ENCODE peak calls at places on chromosomes 4 and X, in five cellular contexts. Z, M, N, X and B are unnamed samples.

GRCh38 chr4:61254406-61254805 is 54.3 kb downstream of the ADGRL3 start:
- DNase-seq in Z (no peak), M (no peak), N (no peak), X (no peak), B (no peak)

GRCh38 chr4:96916731-96917130 is 1076.8 kb downstream of the PDHA2 start:
- DNase-seq in Z (no peak), M (no peak), N (no peak), X (no peak), B (peak; percentile 18)

GRCh38 chr4:109164011-109164410 is 138.4 kb downstream of the COL25A1 start:
- DNase-seq in Z (no peak), M (no peak), N (no peak), X (no peak), B (no peak)

GRCh38 chr4:112702892-112703291 is 65.9 kb downstream of the LARP7 start:
- DNase-seq in Z (no peak), M (no peak), N (no peak), X (no peak), B (no peak)

GRCh38 chrX:132648870-132649269 is 160.0 kb upstream of the MBNL3 start:
- DNase-seq in Z (no peak), M (no peak), N (no peak), X (no peak), B (no peak)

GRCh38 chrX:2398341-2398656 is 102.5 kb downstream of the DHRSX start:
- DNase-seq in Z (no peak), M (no peak), N (no peak), X (no peak), B (no peak)

GRCh38 chr4:87117051-87117729 is 103.2 kb downstream of the KLHL8 start:
- DNase-seq in Z (no peak), M (no peak), N (no peak), X (no peak), B (no peak)

GRCh38 chr4:56681158-56681848 is at the start of gene HOPX:
- DNase-seq in Z (peak; percentile 13), M (peak; percentile 42), N (peak; percentile 23), X (no peak), B (peak; percentile 11)

GRCh38 chrX:119870626-119871131 is 854 bp downstream of the RNF113A start:
- DNase-seq in Z (peak; percentile 52), M (peak; percentile 44), N (no peak), X (no peak), B (no peak)

GRCh38 chrX:119488749-119489148 is 20.5 kb downstream of the SLC25A5 start:
- DNase-seq in Z (peak; percentile 37), M (no peak), N (peak; percentile 49), X (peak; percentile 81), B (no peak)

GRCh38 chr4:2927016-2927695 is 36.0 kb downstream of the NOP14 start:
- DNase-seq in Z (no peak), M (peak; percentile 14), N (no peak), X (no peak), B (no peak)

GRCh38 chrX:108734426-108734825 is 1.9 kb downstream of the IRS4 start:
- DNase-seq in Z (no peak), M (no peak), N (no peak), X (no peak), B (no peak)

GRCh38 chr4:137853424-137853823 is 321.1 kb upstream of the PCDH18 start:
- DNase-seq in Z (no peak), M (no peak), N (no peak), X (no peak), B (no peak)

GRCh38 chr4:7854697-7855370 is 84.8 kb downstream of the AFAP1 start:
- DNase-seq in Z (no peak), M (peak; percentile 56), N (peak; percentile 24), X (no peak), B (no peak)

GRCh38 chr4:77697860-77698599 is 92.4 kb downstream of the CXCL13 start:
- DNase-seq in Z (no peak), M (no peak), N (peak; percentile 43), X (peak; percentile 65), B (peak; percentile 49)

GRCh38 chr4:14196141-14196540 is 568.6 kb upstream of the BOD1L1 start:
- DNase-seq in Z (no peak), M (no peak), N (peak; percentile 67), X (peak; percentile 48), B (no peak)

GRCh38 chr4:61427099-61427817 is 227.1 kb downstream of the ADGRL3 start:
- DNase-seq in Z (no peak), M (no peak), N (no peak), X (no peak), B (no peak)

GRCh38 chrX:13317366-13317765 is 2.5 kb downstream of the ATXN3L start:
- DNase-seq in Z (no peak), M (no peak), N (no peak), X (no peak), B (no peak)

GRCh38 chrX:111465664-111466063 is 45.8 kb upstream of the SERTM2 start:
- DNase-seq in Z (no peak), M (no peak), N (no peak), X (no peak), B (no peak)

GRCh38 chrX:148371251-148371650 is 129.2 kb upstream of the AFF2 start:
- DNase-seq in Z (no peak), M (no peak), N (no peak), X (no peak), B (no peak)

GRCh38 chr4:114364857-114365256 is 233.8 kb upstream of the UGT8 start:
- DNase-seq in Z (no peak), M (no peak), N (no peak), X (peak; percentile 7), B (no peak)

GRCh38 chrX:121958886-121959285 is 911.5 kb downstream of the GLUD2 start:
- DNase-seq in Z (no peak), M (no peak), N (no peak), X (no peak), B (no peak)

GRCh38 chrX:147853701-147854100 is 58.0 kb upstream of the FMR1 start:
- DNase-seq in Z (no peak), M (no peak), N (no peak), X (no peak), B (no peak)